ENCODE peak calls at places on chromosomes 4 and X, in four cellular contexts. K is K562, F is HepG2, G is HCT116. R is an unnamed sample.

GRCh38 chr4:833731-834367 is 7.9 kb upstream of the CPLX1 start:
- DNase-seq in K (no peak), F (no peak), G (no peak), R (no peak)

GRCh38 chr4:184598753-184599491 is 50.3 kb downstream of the CASP3 start:
- DNase-seq in F (no peak), G (no peak), K (no peak), R (no peak)

GRCh38 chr4:8906668-8906970 is 35.0 kb upstream of the HMX1 start:
- DNase-seq in F (no peak), K (no peak), G (no peak), R (peak; percentile 26)

GRCh38 chrX:117002981-117003380 is 540.2 kb upstream of the CT83 start:
- DNase-seq in K (no peak), G (no peak), F (no peak), R (no peak)

GRCh38 chrX:21412883-21413282 is 38.7 kb downstream of the CNKSR2 start:
- DNase-seq in K (no peak), F (no peak), G (no peak), R (no peak)

GRCh38 chr4:42205551-42205950 is 53.1 kb upstream of the BEND4 start:
- DNase-seq in G (no peak), F (no peak), K (no peak), R (no peak)

GRCh38 chr4:53709693-53710092 is 118.4 kb upstream of the LNX1 start:
- DNase-seq in F (no peak), K (no peak), G (no peak), R (no peak)

GRCh38 chr4:124121511-124121934 is 591.0 kb downstream of the ANKRD50 start:
- DNase-seq in G (no peak), K (no peak), F (peak; percentile 11), R (no peak)

GRCh38 chrX:23742174-23742692 is 843 bp downstream of the ACOT9 start:
- DNase-seq in G (no peak), K (no peak), F (peak; percentile 32), R (peak; percentile 64)

GRCh38 chr4:172726001-172726423 is 442.6 kb upstream of the GALNT7 start:
- DNase-seq in F (peak; percentile 72), G (no peak), K (no peak), R (no peak)

GRCh38 chrX:10450229-10450958 is 170.0 kb downstream of the MID1 start:
- DNase-seq in F (no peak), K (no peak), G (no peak), R (no peak)

GRCh38 chr4:113837397-113837796 is 75.9 kb upstream of the CAMK2D start:
- DNase-seq in K (no peak), F (no peak), G (no peak), R (no peak)

GRCh38 chr4:87240341-87240740 is 19.9 kb upstream of the KLHL8 start:
- DNase-seq in F (no peak), G (no peak), K (no peak), R (no peak)

GRCh38 chrX:136304493-136304892 is 3.7 kb downstream of the ADGRG4 start:
- DNase-seq in G (no peak), F (no peak), K (no peak), R (no peak)

GRCh38 chr4:105963461-105964400 is 68.5 kb downstream of the NPNT start:
- DNase-seq in G (peak; percentile 24), K (peak; percentile 28), F (no peak), R (no peak)

GRCh38 chr4:134935320-134935719 is 733.7 kb upstream of the PABPC4L start:
- DNase-seq in G (no peak), K (peak; percentile 11), F (no peak), R (peak; percentile 9)

GRCh38 chr4:85132117-85132516 is 165.6 kb upstream of the WDFY3 start:
- DNase-seq in G (no peak), F (no peak), K (no peak), R (no peak)

GRCh38 chrX:111519215-111519614 is 7.8 kb downstream of the SERTM2 start:
- DNase-seq in F (no peak), K (no peak), G (no peak), R (peak; percentile 22)

GRCh38 chr4:182246401-182247205 is 3.4 kb downstream of the TENM3 start:
- DNase-seq in G (no peak), K (no peak), F (no peak), R (no peak)

GRCh38 chrX:42804524-42804923 is 26.6 kb upstream of the PPP1R2C start:
- DNase-seq in G (no peak), F (no peak), K (no peak), R (no peak)

GRCh38 chr4:176538217-176538925 is 218.6 kb downstream of the SPCS3 start:
- DNase-seq in F (no peak), K (no peak), G (no peak), R (no peak)

GRCh38 chr4:140108713-140109230 is 45.2 kb downstream of the MAML3 start:
- DNase-seq in G (no peak), F (no peak), K (no peak), R (no peak)

GRCh38 chrX:13638826-13639225 is 14.1 kb upstream of the TCEANC start:
- DNase-seq in K (no peak), F (no peak), G (no peak), R (no peak)

GRCh38 chrX:99914676-99915075 is 495.4 kb downstream of the PCDH19 start:
- DNase-seq in K (no peak), G (no peak), F (peak; percentile 0), R (no peak)

GRCh38 chr4:105895609-105896460 is 564 bp downstream of the NPNT start:
- DNase-seq in G (no peak), K (no peak), F (no peak), R (peak; percentile 40)

GRCh38 chrX:152913915-152914314 is 16.0 kb downstream of the ZNF185 start:
- DNase-seq in F (no peak), K (no peak), G (no peak), R (peak; percentile 69)

GRCh38 chrX:155766321-155766720 is 114.8 kb upstream of the VAMP7 start:
- DNase-seq in G (no peak), F (no peak), K (no peak), R (no peak)
- H2AFZ ChIP-seq in G (no peak overlapping the region), F (no peak overlapping the region), K (peak overlapping the region; percentile 79), R (peak overlapping the region; percentile 85)

DNA sequence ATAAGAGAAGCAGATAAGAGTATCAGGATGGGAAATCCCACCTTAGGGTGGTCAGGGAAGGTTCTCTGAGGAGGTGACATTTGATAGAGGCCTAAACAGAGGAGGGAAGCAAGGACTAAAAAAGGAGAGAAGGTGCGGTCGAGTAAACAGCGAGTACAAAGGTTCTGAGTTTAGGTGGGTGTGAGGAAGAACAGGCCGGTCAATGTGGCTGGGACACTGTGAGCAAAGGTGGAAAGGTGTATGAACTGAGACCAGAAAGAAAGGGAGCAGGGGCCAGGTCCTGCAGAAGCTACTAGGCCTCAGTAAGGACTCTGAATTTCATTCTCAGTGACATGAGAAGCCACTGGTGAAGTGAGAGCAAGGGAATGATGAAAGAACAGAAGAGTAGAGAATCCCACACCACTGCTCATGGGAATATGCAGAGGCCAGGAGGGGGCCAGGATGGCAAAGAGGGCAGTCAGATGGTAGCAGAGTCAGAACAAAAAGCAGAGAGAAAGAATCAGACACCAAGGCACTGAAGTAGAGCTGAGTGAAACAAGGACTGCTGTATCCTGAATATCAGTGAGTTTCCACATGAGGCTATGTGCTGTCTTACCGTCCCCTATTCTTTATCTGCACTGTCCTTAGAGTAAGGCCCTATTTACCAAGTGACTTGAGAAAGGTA is 18.0 kb downstream of the PRSS48 start:
- DNase-seq in K (no peak), F (no peak), G (no peak), R (no peak)
- TF ChIP-seq ELF1 in K (no peak), F (no peak), G (no peak), R (no peak)

GRCh38 chr4:137997496-137997895 is 244.7 kb downstream of the SLC7A11 start:
- DNase-seq in F (no peak), K (no peak), G (no peak), R (no peak)
- H2AFZ ChIP-seq in F (no peak overlapping the region), K (no peak overlapping the region), G (no peak overlapping the region), R (no peak overlapping the region)

DNA sequence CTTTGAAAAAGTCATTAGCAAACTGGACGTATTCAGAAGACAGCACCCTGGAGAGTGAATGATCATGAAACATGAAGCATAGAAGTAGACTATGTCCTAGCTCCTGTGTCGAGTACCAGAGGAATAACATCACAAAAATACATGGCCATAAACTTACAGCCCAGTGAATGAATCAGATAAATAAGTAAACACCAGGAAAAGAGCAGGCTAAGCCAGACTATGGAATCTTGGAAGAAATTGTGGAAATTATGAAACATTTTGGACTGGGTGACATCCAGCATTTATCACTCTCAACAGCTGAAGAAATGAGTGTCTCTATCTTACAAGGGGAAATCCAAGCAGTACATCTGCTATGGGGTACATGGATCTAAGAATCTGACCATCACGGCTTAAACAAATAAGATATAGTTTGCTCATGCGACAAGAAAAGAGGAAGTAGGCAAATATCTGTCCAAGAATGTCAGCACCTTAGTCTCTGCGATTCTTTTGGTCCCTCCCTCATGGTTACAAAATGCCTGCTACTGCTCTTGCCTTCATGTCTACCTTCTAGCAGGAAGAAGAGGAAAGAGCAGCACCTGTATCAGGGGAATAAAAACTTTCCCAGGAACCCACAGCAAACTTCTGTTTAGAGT is 481.5 kb downstream of the BCOR start:
- DNase-seq in K (no peak), G (no peak), F (no peak), R (no peak)
- TF ChIP-seq ELF1 in K (no peak), G (no peak), F (no peak), R (no peak)

GRCh38 chr4:142406051-142406549 is 440.0 kb downstream of the INPP4B start:
- DNase-seq in K (no peak), F (no peak), G (no peak), R (no peak)

GRCh38 chr4:142405021-142405991 is 440.8 kb downstream of the INPP4B start:
- DNase-seq in G (no peak), F (no peak), K (no peak), R (no peak)

GRCh38 chr4:142408003-142408441 is 438.1 kb downstream of the INPP4B start:
- DNase-seq in F (no peak), G (no peak), K (no peak), R (no peak)

GRCh38 chr4:142407569-142407968 is 438.5 kb downstream of the INPP4B start:
- DNase-seq in G (no peak), F (no peak), K (no peak), R (no peak)

DNA sequence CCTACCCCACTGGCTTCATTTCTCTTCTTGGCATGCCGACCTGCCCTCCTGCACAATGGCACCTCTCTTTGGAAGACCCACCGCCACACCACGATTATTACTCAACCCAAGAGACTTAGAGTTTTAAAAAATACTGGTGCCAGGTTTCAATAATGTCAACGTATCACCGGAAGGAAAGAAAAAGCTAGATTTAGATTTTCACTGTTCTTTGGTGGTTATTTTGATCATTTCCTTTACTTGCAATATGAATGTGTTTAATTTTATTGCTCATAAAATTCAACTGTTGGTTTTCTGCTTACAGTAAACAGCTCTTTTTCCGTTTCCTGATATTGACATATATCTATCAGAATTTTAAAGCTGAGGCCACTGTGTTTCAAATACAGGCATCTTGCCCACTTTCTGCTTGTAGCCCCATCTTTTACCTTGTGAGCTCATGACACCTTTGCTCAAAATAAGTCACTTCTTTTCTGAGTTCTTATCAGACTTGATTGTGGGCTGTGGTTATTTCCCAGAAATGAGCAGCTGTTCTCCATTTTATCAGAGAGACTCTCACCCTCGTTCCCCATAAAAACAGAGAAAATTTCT is 439.1 kb downstream of the INPP4B start:
- DNase-seq in F (no peak), K (no peak), G (no peak), R (no peak)
- H2AFZ ChIP-seq in F (no peak overlapping the region), K (no peak overlapping the region), G (peak overlapping the region; percentile 86), R (peak overlapping the region; percentile 75)

R was measured in SK-N-SH.